ENCODE peak calls at places on chromosomes 13 and 19, in nine cellular contexts. D is right cardiac atrium; O is AG10803; C is AG09309; S is endodermal cell; X is colonic mucosa; P is cardiac fibroblast; F is CD8-positive, alpha-beta memory T cell; B is aorta. V is an unnamed sample.
A peak's percentile ranks its signal among the peaks of the same experiment; 100 is the strongest.

GRCh38 chr13:51600703-51601102 is 16.4 kb downstream of the WDFY2 start:
- DNase-seq in D (no peak), O (no peak), C (no peak), S (no peak), X (no peak), P (no peak), F (no peak), B (no peak), V (no peak)

GRCh38 chr13:47897411-47898050 is 103.5 kb downstream of the SUCLA2 start:
- DNase-seq in D (no peak), O (peak; percentile 68), C (peak; percentile 25), S (peak; percentile 87), X (no peak), P (peak; percentile 14), F (no peak), B (no peak), V (no peak)

GRCh38 chr13:78603240-78603947 is at the start of gene POU4F1:
- DNase-seq in D (peak; percentile 65), O (no peak), C (no peak), S (peak; percentile 95), X (peak; percentile 62), P (no peak), F (peak; percentile 67), B (peak; percentile 77), V (peak; percentile 8)

GRCh38 chr19:6718741-6719539 is 1.5 kb downstream of the C3 start:
- DNase-seq in D (peak; percentile 73), O (peak; percentile 5), C (no peak), S (peak; percentile 94), X (no peak), P (peak; percentile 71), F (no peak), B (no peak), V (no peak)

GRCh38 chr13:55967055-55967454 is 1173.7 kb upstream of the PRR20A start:
- DNase-seq in D (no peak), O (no peak), C (no peak), S (no peak), X (no peak), P (no peak), F (no peak), B (no peak), V (no peak)

GRCh38 chr19:44741841-44742352 is 6.6 kb upstream of the BCL3 start:
- DNase-seq in D (peak; percentile 99), O (peak; percentile 100), C (peak; percentile 100), S (peak; percentile 72), X (peak; percentile 99), P (peak; percentile 100), F (no peak), B (peak; percentile 99), V (peak; percentile 99)

GRCh38 chr19:47766670-47767069 is 11.8 kb upstream of the SELENOW start:
- DNase-seq in D (no peak), O (no peak), C (no peak), S (no peak), X (no peak), P (no peak), F (no peak), B (no peak), V (no peak)

GRCh38 chr13:52713894-52714293 is 25.7 kb downstream of the CNMD start:
- DNase-seq in D (peak; percentile 73), O (no peak), C (no peak), S (no peak), X (peak; percentile 18), P (no peak), F (no peak), B (no peak), V (no peak)

GRCh38 chr19:6947745-6948144 is 60.4 kb downstream of the ADGRE1 start:
- DNase-seq in D (no peak), O (peak; percentile 59), C (peak; percentile 16), S (no peak), X (no peak), P (peak; percentile 86), F (no peak), B (no peak), V (peak; percentile 5)

GRCh38 chr13:110944121-110944967 is 29.5 kb upstream of the ANKRD10 start:
- DNase-seq in D (no peak), O (peak; percentile 67), C (peak; percentile 31), S (peak; percentile 69), X (no peak), P (peak; percentile 70), F (no peak), B (no peak), V (peak; percentile 25)

GRCh38 chr13:113564331-113565023 is 20.1 kb upstream of the TFDP1 start:
- DNase-seq in D (no peak), O (no peak), C (no peak), S (peak; percentile 31), X (peak; percentile 10), P (no peak), F (peak; percentile 30), B (peak; percentile 48), V (no peak)

GRCh38 chr19:14512420-14512961 is 5.7 kb downstream of the DNAJB1 start:
- DNase-seq in D (peak; percentile 32), O (no peak), C (no peak), S (no peak), X (no peak), P (no peak), F (no peak), B (no peak), V (no peak)

GRCh38 chr19:14516048-14516534 is 2.1 kb downstream of the DNAJB1 start:
- DNase-seq in D (no peak), O (no peak), C (no peak), S (peak; percentile 58), X (peak; percentile 64), P (no peak), F (no peak), B (no peak), V (no peak)

GRCh38 chr19:14515501-14516047 is 2.6 kb downstream of the DNAJB1 start:
- DNase-seq in D (no peak), O (no peak), C (no peak), S (no peak), X (no peak), P (no peak), F (no peak), B (no peak), V (no peak)

GRCh38 chr19:14516746-14517438 is 1.3 kb downstream of the DNAJB1 start:
- DNase-seq in D (no peak), O (no peak), C (no peak), S (no peak), X (peak; percentile 63), P (no peak), F (peak; percentile 56), B (no peak), V (no peak)

DNA sequence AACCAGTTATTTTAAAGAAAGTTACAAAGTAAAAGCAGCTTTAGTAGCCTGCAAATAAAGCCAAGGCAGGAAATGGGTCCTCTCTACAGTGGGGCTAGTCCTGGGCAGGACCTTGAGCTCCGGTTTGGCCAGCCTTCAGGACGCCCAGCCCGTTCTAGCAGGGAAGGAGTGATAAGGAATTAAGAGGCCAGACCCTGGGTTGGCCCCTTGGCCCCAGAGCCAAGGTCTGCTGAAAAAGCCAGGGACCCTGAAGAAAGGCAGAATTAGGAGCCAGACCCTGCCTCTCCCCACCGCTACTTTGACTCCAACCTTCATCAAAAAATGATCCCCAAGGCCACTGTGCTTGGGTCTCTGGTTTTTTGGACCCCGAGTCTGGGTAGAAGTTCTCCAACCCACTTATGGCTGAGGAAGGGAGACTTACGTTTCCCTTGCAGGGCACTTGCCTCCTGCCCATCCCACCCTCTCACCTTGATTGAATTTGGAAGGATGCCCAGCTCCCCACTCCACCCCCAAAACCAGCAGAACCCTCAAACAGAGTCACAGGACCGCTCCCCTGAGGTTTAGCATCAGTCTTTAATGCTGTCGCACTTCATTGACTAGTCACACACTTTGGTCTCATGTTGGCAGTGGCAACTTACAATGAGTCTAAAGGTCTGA is 3.9 kb downstream of the DNAJB1 start:
- DNase-seq in D (peak; percentile 33), O (no peak), C (no peak), S (no peak), X (no peak), P (no peak), F (no peak), B (no peak), V (no peak)
- H3K4me3 ChIP-seq in D (no peak overlapping the region), O (no peak overlapping the region), C (no peak overlapping the region), S (no peak overlapping the region), X (no peak overlapping the region), P (no peak overlapping the region), F (no peak overlapping the region), B (no peak overlapping the region), V (no peak overlapping the region)

GRCh38 chr19:35334064-35334753 is 5.2 kb downstream of the CD22 start:
- DNase-seq in D (peak; percentile 2), O (no peak), C (no peak), S (no peak), X (no peak), P (no peak), F (no peak), B (no peak), V (no peak)
- H3K4me3 ChIP-seq in D (no peak overlapping the region), O (no peak overlapping the region), C (no peak overlapping the region), S (no peak overlapping the region), X (no peak overlapping the region), P (no peak overlapping the region), F (no peak overlapping the region), B (no peak overlapping the region), V (no peak overlapping the region)

DNA sequence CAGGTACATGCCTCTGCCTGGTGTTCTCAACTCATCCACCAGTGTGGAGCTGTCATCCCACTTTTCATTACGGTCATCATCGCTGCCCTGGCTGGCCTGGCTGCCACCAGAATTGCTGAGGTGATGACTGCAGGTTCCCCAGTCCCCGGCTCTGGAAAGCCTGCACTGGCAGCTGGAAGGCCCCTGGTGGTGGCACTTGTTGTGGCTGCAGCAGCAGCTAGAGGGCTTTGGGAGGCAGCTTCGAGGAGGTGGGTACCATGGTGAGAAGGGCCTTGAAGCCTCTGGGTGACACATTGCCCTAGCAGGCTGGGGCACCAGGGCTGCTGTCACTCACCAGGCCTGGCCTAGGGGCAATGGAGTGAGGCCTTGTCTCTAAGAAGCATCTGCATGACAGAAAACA is 25.3 kb upstream of the ZNF14 start:
- DNase-seq in D (no peak), O (no peak), C (no peak), S (peak; percentile 61), X (no peak), P (no peak), F (no peak), B (no peak), V (no peak)
- H3K4me3 ChIP-seq in D (no peak overlapping the region), O (no peak overlapping the region), C (no peak overlapping the region), S (no peak overlapping the region), X (no peak overlapping the region), P (no peak overlapping the region), F (no peak overlapping the region), B (no peak overlapping the region), V (no peak overlapping the region)

GRCh38 chr19:51688665-51689571 is 4.2 kb upstream of the SPACA6 start:
- DNase-seq in D (peak; percentile 96), O (peak; percentile 97), C (peak; percentile 95), S (peak; percentile 95), X (peak; percentile 82), P (peak; percentile 97), F (no peak), B (peak; percentile 98), V (peak; percentile 93)
- H3K4me3 ChIP-seq in D (peak overlapping the region; percentile 98), O (peak overlapping the region; percentile 98), C (peak overlapping the region; percentile 92), S (peak overlapping the region; percentile 90), X (peak overlapping the region; percentile 54), P (peak overlapping the region; percentile 86), F (no peak overlapping the region), B (peak overlapping the region; percentile 86), V (peak overlapping the region; percentile 88)

DNA sequence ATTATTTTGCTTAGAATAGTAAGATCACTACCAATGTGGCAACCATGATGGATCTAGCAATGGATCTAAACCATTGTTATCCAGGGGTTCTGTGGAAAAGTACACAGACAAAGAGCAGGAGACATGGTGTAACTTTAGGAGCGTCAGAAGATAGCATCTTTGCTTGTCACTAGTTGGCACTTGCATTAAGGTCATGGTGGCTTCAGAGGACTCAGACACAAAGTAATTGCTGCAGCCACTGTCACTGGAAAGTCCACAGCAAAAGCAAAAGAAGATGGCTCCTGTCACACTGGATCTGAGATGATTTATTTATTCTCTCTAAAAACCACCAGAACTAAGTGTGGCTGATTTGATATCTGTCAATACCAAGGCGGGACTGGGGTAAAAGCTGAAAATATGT is 93.3 kb upstream of the PCDH20 start:
- DNase-seq in D (no peak), O (no peak), C (no peak), S (no peak), X (no peak), P (no peak), F (no peak), B (no peak), V (no peak)
- H3K4me3 ChIP-seq in D (no peak overlapping the region), O (no peak overlapping the region), C (no peak overlapping the region), S (no peak overlapping the region), X (no peak overlapping the region), P (no peak overlapping the region), F (no peak overlapping the region), B (no peak overlapping the region), V (no peak overlapping the region)

V was measured in skeletal muscle cell.